ENCODE peak calls at places on chromosome 16, in eight cellular contexts. One of them, this sample, is unnamed.

GRCh38 chr16:4888428-4889135 is 41.3 kb downstream of the UBN1 start:
- DNase-seq in A673: no peak
- DNase-seq in ovary: no peak
- DNase-seq in A549: no peak
- DNase-seq in H9: no peak
- DNase-seq in colonic mucosa: no peak
- DNase-seq in CD8-positive, alpha-beta T cell: no peak
- DNase-seq in pancreas: no peak
- DNase-seq in this sample: no peak

GRCh38 chr16:87844374-87844733 is 25.0 kb downstream of the SLC7A5 start:
- DNase-seq in A673: peak
- DNase-seq in ovary: peak
- DNase-seq in A549: no peak
- DNase-seq in H9: no peak
- DNase-seq in colonic mucosa: no peak
- DNase-seq in CD8-positive, alpha-beta T cell: no peak
- DNase-seq in pancreas: no peak
- DNase-seq in this sample: no peak

GRCh38 chr16:58414938-58415451 is 22.7 kb downstream of the GINS3 start:
- DNase-seq in A673: no peak
- DNase-seq in ovary: no peak
- DNase-seq in A549: no peak
- DNase-seq in H9: no peak
- DNase-seq in colonic mucosa: no peak
- DNase-seq in CD8-positive, alpha-beta T cell: no peak
- DNase-seq in pancreas: no peak
- DNase-seq in this sample: no peak

GRCh38 chr16:200388-200787 is 20.1 kb downstream of the HBQ1 start:
- DNase-seq in A673: peak
- DNase-seq in ovary: no peak
- DNase-seq in A549: no peak
- DNase-seq in H9: no peak
- DNase-seq in colonic mucosa: no peak
- DNase-seq in CD8-positive, alpha-beta T cell: no peak
- DNase-seq in pancreas: no peak
- DNase-seq in this sample: no peak

GRCh38 chr16:27918755-27919154 is 144.8 kb downstream of the GSG1L start:
- DNase-seq in A673: peak
- DNase-seq in ovary: no peak
- DNase-seq in A549: no peak
- DNase-seq in H9: no peak
- DNase-seq in colonic mucosa: no peak
- DNase-seq in CD8-positive, alpha-beta T cell: no peak
- DNase-seq in pancreas: no peak
- DNase-seq in this sample: no peak

GRCh38 chr16:67862623-67863583 is 9.9 kb upstream of the EDC4 start:
- DNase-seq in A673: no peak
- DNase-seq in ovary: no peak
- DNase-seq in A549: no peak
- DNase-seq in H9: no peak
- DNase-seq in colonic mucosa: no peak
- DNase-seq in CD8-positive, alpha-beta T cell: no peak
- DNase-seq in pancreas: no peak
- DNase-seq in this sample: peak

GRCh38 chr16:53892155-53892554 is 188.2 kb downstream of the FTO start:
- DNase-seq in A673: peak
- DNase-seq in ovary: no peak
- DNase-seq in A549: peak
- DNase-seq in H9: peak
- DNase-seq in colonic mucosa: peak
- DNase-seq in CD8-positive, alpha-beta T cell: peak
- DNase-seq in pancreas: no peak
- DNase-seq in this sample: no peak

GRCh38 chr16:57061084-57061905 is 31.1 kb upstream of the CPNE2 start:
- DNase-seq in A673: peak
- DNase-seq in ovary: peak
- DNase-seq in A549: no peak
- DNase-seq in H9: no peak
- DNase-seq in colonic mucosa: no peak
- DNase-seq in CD8-positive, alpha-beta T cell: no peak
- DNase-seq in pancreas: no peak
- DNase-seq in this sample: peak

GRCh38 chr16:62190426-62190825 is 154.2 kb upstream of the CDH8 start:
- DNase-seq in A673: peak
- DNase-seq in ovary: no peak
- DNase-seq in A549: no peak
- DNase-seq in H9: no peak
- DNase-seq in colonic mucosa: no peak
- DNase-seq in CD8-positive, alpha-beta T cell: no peak
- DNase-seq in pancreas: no peak
- DNase-seq in this sample: no peak

GRCh38 chr16:4800290-4801041 is 2.0 kb downstream of the ROGDI start:
- DNase-seq in A673: no peak
- DNase-seq in ovary: peak
- DNase-seq in A549: no peak
- DNase-seq in H9: no peak
- DNase-seq in colonic mucosa: peak
- DNase-seq in CD8-positive, alpha-beta T cell: no peak
- DNase-seq in pancreas: peak
- DNase-seq in this sample: no peak

GRCh38 chr16:3510410-3510809 is 9.6 kb downstream of the CLUAP1 start:
- DNase-seq in A673: no peak
- DNase-seq in ovary: peak
- DNase-seq in A549: no peak
- DNase-seq in H9: peak
- DNase-seq in colonic mucosa: no peak
- DNase-seq in CD8-positive, alpha-beta T cell: no peak
- DNase-seq in pancreas: no peak
- DNase-seq in this sample: no peak

GRCh38 chr16:73572135-73572534 is 524.2 kb upstream of the ZFHX3 start:
- DNase-seq in A673: peak
- DNase-seq in ovary: no peak
- DNase-seq in A549: no peak
- DNase-seq in H9: no peak
- DNase-seq in colonic mucosa: peak
- DNase-seq in CD8-positive, alpha-beta T cell: no peak
- DNase-seq in pancreas: peak
- DNase-seq in this sample: peak

GRCh38 chr16:17359778-17360177 is 111.0 kb downstream of the XYLT1 start:
- DNase-seq in A673: no peak
- DNase-seq in ovary: no peak
- DNase-seq in A549: no peak
- DNase-seq in H9: no peak
- DNase-seq in colonic mucosa: no peak
- DNase-seq in CD8-positive, alpha-beta T cell: no peak
- DNase-seq in pancreas: no peak
- DNase-seq in this sample: peak

GRCh38 chr16:62711797-62712196 is 675.6 kb upstream of the CDH8 start:
- DNase-seq in A673: peak
- DNase-seq in ovary: no peak
- DNase-seq in A549: no peak
- DNase-seq in H9: peak
- DNase-seq in colonic mucosa: no peak
- DNase-seq in CD8-positive, alpha-beta T cell: no peak
- DNase-seq in pancreas: no peak
- DNase-seq in this sample: no peak

GRCh38 chr16:67384778-67385510 is 8.4 kb downstream of the TPPP3 start:
- DNase-seq in A673: no peak
- DNase-seq in ovary: no peak
- DNase-seq in A549: no peak
- DNase-seq in H9: no peak
- DNase-seq in colonic mucosa: no peak
- DNase-seq in CD8-positive, alpha-beta T cell: no peak
- DNase-seq in pancreas: no peak
- DNase-seq in this sample: no peak

GRCh38 chr16:2032285-2033056 is 5.8 kb downstream of the NHERF2 start:
- DNase-seq in A673: no peak
- DNase-seq in ovary: no peak
- DNase-seq in A549: no peak
- DNase-seq in H9: no peak
- DNase-seq in colonic mucosa: no peak
- DNase-seq in CD8-positive, alpha-beta T cell: no peak
- DNase-seq in pancreas: peak
- DNase-seq in this sample: no peak

GRCh38 chr16:2035431-2036199 is 8.9 kb downstream of the NHERF2 start:
- DNase-seq in A673: peak
- DNase-seq in ovary: peak
- DNase-seq in A549: no peak
- DNase-seq in H9: no peak
- DNase-seq in colonic mucosa: peak
- DNase-seq in CD8-positive, alpha-beta T cell: no peak
- DNase-seq in pancreas: peak
- DNase-seq in this sample: no peak

GRCh38 chr16:2034695-2035430 is 8.2 kb downstream of the NHERF2 start:
- DNase-seq in A673: no peak
- DNase-seq in ovary: no peak
- DNase-seq in A549: no peak
- DNase-seq in H9: no peak
- DNase-seq in colonic mucosa: no peak
- DNase-seq in CD8-positive, alpha-beta T cell: no peak
- DNase-seq in pancreas: peak
- DNase-seq in this sample: no peak

GRCh38 chr16:2031081-2031577 is 4.4 kb downstream of the NHERF2 start:
- DNase-seq in A673: peak
- DNase-seq in ovary: no peak
- DNase-seq in A549: no peak
- DNase-seq in H9: no peak
- DNase-seq in colonic mucosa: no peak
- DNase-seq in CD8-positive, alpha-beta T cell: no peak
- DNase-seq in pancreas: peak
- DNase-seq in this sample: no peak

GRCh38 chr16:2033057-2033911 is 6.6 kb downstream of the NHERF2 start:
- DNase-seq in A673: peak
- DNase-seq in ovary: peak
- DNase-seq in A549: no peak
- DNase-seq in H9: no peak
- DNase-seq in colonic mucosa: no peak
- DNase-seq in CD8-positive, alpha-beta T cell: no peak
- DNase-seq in pancreas: peak
- DNase-seq in this sample: peak
- H3K27ac ChIP-seq in A673: peak
- H3K27ac ChIP-seq in ovary: peak
- H3K27ac ChIP-seq in A549: peak
- H3K27ac ChIP-seq in H9: no peak
- H3K27ac ChIP-seq in colonic mucosa: peak
- H3K27ac ChIP-seq in CD8-positive, alpha-beta T cell: no peak
- H3K27ac ChIP-seq in pancreas: peak
- H3K27ac ChIP-seq in this sample: peak

GRCh38 chr16:30122621-30123160 is 329 bp downstream of the MAPK3 start:
- DNase-seq in A673: peak
- DNase-seq in ovary: no peak
- DNase-seq in A549: no peak
- DNase-seq in H9: no peak
- DNase-seq in colonic mucosa: peak
- DNase-seq in CD8-positive, alpha-beta T cell: peak
- DNase-seq in pancreas: no peak
- DNase-seq in this sample: no peak
- TF ChIP-seq CTCF in A673: no peak
- TF ChIP-seq CTCF in ovary: no peak
- TF ChIP-seq CTCF in A549: no peak
- TF ChIP-seq CTCF in H9: no peak
- TF ChIP-seq CTCF in colonic mucosa: no peak
- TF ChIP-seq CTCF in CD8-positive, alpha-beta T cell: no peak
- TF ChIP-seq CTCF in pancreas: no peak
- TF ChIP-seq CTCF in this sample: no peak

DNA sequence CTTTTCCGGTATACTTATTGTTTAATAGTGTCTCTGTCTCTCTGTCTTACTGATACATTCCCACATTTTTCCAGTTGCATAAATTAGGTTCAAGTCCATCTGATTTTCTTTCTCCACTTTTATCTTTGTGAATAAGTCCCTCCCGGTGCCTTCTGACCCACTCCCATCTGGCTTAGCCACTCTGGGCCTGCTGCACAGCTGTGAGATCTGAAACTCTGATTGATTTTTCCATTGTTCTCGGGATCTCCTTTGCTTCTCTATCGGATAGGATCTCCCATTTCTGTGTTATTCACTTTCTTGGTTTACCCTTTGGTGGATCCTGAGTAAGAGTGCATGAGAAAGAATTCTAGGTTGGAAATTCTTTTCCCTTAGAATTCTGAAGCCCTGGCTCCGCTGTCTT is 8.6 kb downstream of the UTP4 start:
- DNase-seq in A673: no peak
- DNase-seq in ovary: no peak
- DNase-seq in A549: no peak
- DNase-seq in H9: no peak
- DNase-seq in colonic mucosa: no peak
- DNase-seq in CD8-positive, alpha-beta T cell: no peak
- DNase-seq in pancreas: no peak
- DNase-seq in this sample: no peak
- H3K27ac ChIP-seq in A673: no peak
- H3K27ac ChIP-seq in ovary: no peak
- H3K27ac ChIP-seq in A549: no peak
- H3K27ac ChIP-seq in H9: no peak
- H3K27ac ChIP-seq in colonic mucosa: no peak
- H3K27ac ChIP-seq in CD8-positive, alpha-beta T cell: no peak
- H3K27ac ChIP-seq in pancreas: no peak
- H3K27ac ChIP-seq in this sample: no peak

GRCh38 chr16:85553436-85554113 is 59.5 kb upstream of the GSE1 start:
- DNase-seq in A673: peak
- DNase-seq in ovary: peak
- DNase-seq in A549: peak
- DNase-seq in H9: peak
- DNase-seq in colonic mucosa: peak
- DNase-seq in CD8-positive, alpha-beta T cell: peak
- DNase-seq in pancreas: peak
- DNase-seq in this sample: no peak
- TF ChIP-seq CTCF in A673: peak
- TF ChIP-seq CTCF in ovary: no peak
- TF ChIP-seq CTCF in A549: peak
- TF ChIP-seq CTCF in H9: no peak
- TF ChIP-seq CTCF in colonic mucosa: no peak
- TF ChIP-seq CTCF in CD8-positive, alpha-beta T cell: no peak
- TF ChIP-seq CTCF in pancreas: no peak
- TF ChIP-seq CTCF in this sample: no peak

DNA sequence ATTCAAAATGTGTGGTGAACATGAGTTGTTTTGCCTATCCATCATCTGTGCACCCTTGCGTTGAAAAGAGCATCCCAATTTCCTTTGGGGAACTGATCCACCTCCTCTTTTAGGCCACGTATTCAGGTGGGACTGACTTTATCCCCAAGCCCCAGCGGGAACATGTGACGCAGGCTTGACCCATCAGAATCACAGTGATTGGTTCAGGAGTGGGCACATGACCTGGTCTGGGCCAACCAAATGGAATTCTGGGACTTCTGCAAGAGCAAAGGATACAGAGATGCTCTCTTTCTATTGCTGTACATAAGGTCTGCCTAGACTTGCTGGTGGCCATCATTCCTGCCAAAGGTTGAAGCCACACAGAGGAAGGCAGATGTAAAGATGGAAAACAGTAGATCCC is 158.9 kb downstream of the IRX5 start:
- DNase-seq in A673: no peak
- DNase-seq in ovary: no peak
- DNase-seq in A549: no peak
- DNase-seq in H9: no peak
- DNase-seq in colonic mucosa: no peak
- DNase-seq in CD8-positive, alpha-beta T cell: no peak
- DNase-seq in pancreas: no peak
- DNase-seq in this sample: no peak
- H3K27ac ChIP-seq in A673: no peak
- H3K27ac ChIP-seq in ovary: no peak
- H3K27ac ChIP-seq in A549: no peak
- H3K27ac ChIP-seq in H9: no peak
- H3K27ac ChIP-seq in colonic mucosa: no peak
- H3K27ac ChIP-seq in CD8-positive, alpha-beta T cell: no peak
- H3K27ac ChIP-seq in pancreas: no peak
- H3K27ac ChIP-seq in this sample: no peak